ENCODE peak calls at places on chromosome 9, in four cellular contexts. One of them, this sample, is unnamed.

GRCh38 chr9:107484117-107484723 is 5.3 kb downstream of the KLF4 start:
- DNase-seq in A549: peak
- DNase-seq in HepG2: peak
- DNase-seq in H1: no peak
- DNase-seq in this sample: peak

GRCh38 chr9:15975101-15975778 is 422.4 kb downstream of the CCDC171 start:
- DNase-seq in A549: no peak
- DNase-seq in HepG2: no peak
- DNase-seq in H1: no peak
- DNase-seq in this sample: no peak

GRCh38 chr9:107422189-107422802 is 67.3 kb downstream of the KLF4 start:
- DNase-seq in A549: peak
- DNase-seq in HepG2: peak
- DNase-seq in H1: peak
- DNase-seq in this sample: peak

GRCh38 chr9:137685886-137686420 is 67.1 kb downstream of the EHMT1 start:
- DNase-seq in A549: no peak
- DNase-seq in HepG2: no peak
- DNase-seq in H1: no peak
- DNase-seq in this sample: no peak

GRCh38 chr9:108125541-108125940 is 636.0 kb upstream of the KLF4 start:
- DNase-seq in A549: no peak
- DNase-seq in HepG2: no peak
- DNase-seq in H1: peak
- DNase-seq in this sample: peak

GRCh38 chr9:88605500-88606172 is 70.7 kb downstream of the NXNL2 start:
- DNase-seq in A549: no peak
- DNase-seq in HepG2: no peak
- DNase-seq in H1: no peak
- DNase-seq in this sample: no peak

GRCh38 chr9:127181595-127182190 is 59.3 kb upstream of the ANGPTL2 start:
- DNase-seq in A549: no peak
- DNase-seq in HepG2: no peak
- DNase-seq in H1: no peak
- DNase-seq in this sample: no peak

GRCh38 chr9:125803526-125803925 is 56.4 kb downstream of the PBX3 start:
- DNase-seq in A549: no peak
- DNase-seq in HepG2: no peak
- DNase-seq in H1: no peak
- DNase-seq in this sample: no peak

GRCh38 chr9:69571032-69571431 is 101.1 kb downstream of the APBA1 start:
- DNase-seq in A549: no peak
- DNase-seq in HepG2: no peak
- DNase-seq in H1: no peak
- DNase-seq in this sample: no peak

GRCh38 chr9:112239284-112239683 is 64.2 kb upstream of the SUSD1 start:
- DNase-seq in A549: no peak
- DNase-seq in HepG2: no peak
- DNase-seq in H1: no peak
- DNase-seq in this sample: no peak
- TF ChIP-seq PHF8 in A549: no peak
- TF ChIP-seq PHF8 in HepG2: no peak
- TF ChIP-seq PHF8 in H1: no peak
- TF ChIP-seq PHF8 in this sample: no peak

GRCh38 chr9:86557918-86558317 is 203.7 kb upstream of the TUT7 start:
- DNase-seq in A549: no peak
- DNase-seq in HepG2: no peak
- DNase-seq in H1: no peak
- DNase-seq in this sample: no peak

GRCh38 chr9:86562691-86563090 is 208.5 kb upstream of the TUT7 start:
- DNase-seq in A549: no peak
- DNase-seq in HepG2: no peak
- DNase-seq in H1: no peak
- DNase-seq in this sample: no peak

DNA sequence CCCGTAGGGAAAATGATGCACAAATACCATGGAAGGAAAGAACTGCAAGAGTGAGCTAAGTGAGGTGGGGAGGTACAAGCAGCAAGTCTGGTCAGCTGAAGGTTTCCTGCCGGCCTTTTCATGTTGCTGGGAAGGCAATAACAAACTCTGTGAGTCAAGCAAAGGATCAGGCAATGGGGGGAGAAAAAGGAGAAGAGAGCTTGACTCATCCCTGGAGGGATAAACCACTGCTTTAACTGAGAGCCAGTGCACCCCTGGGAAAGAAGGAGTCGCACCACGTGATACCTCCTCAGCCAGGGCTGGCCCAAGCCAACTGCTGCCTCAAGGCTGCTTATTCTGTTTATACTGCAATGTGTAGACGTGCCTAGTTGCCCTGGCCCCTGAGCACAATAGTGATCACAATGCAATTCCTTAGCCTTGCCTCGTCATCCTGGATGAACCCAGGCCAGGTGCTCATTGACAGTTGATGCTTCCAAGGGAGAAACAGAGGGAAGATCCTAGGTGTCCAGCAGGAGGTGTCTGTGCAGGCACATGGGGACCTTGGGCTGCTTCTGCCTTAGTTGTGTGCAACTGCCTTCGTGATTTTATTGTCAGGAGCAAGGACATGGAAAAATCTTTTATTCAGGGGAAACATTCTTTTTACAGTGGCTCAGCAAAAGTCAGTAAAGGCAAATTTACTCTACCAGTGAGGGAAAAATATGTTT is 203.0 kb upstream of the TUT7 start:
- DNase-seq in A549: no peak
- DNase-seq in HepG2: no peak
- DNase-seq in H1: no peak
- DNase-seq in this sample: no peak
- TF ChIP-seq PHF8 in A549: no peak
- TF ChIP-seq PHF8 in HepG2: no peak
- TF ChIP-seq PHF8 in H1: no peak
- TF ChIP-seq PHF8 in this sample: no peak

GRCh38 chr9:16985559-16986348 is 115.3 kb upstream of the BNC2 start:
- DNase-seq in A549: no peak
- DNase-seq in HepG2: no peak
- DNase-seq in H1: no peak
- DNase-seq in this sample: no peak
- TF ChIP-seq PHF8 in A549: no peak
- TF ChIP-seq PHF8 in HepG2: no peak
- TF ChIP-seq PHF8 in H1: no peak
- TF ChIP-seq PHF8 in this sample: no peak

GRCh38 chr9:20621553-20622329 is 558 bp downstream of the MLLT3 start:
- DNase-seq in A549: peak
- DNase-seq in HepG2: peak
- DNase-seq in H1: peak
- DNase-seq in this sample: no peak
- TF ChIP-seq PHF8 in A549: no peak
- TF ChIP-seq PHF8 in HepG2: no peak
- TF ChIP-seq PHF8 in H1: no peak
- TF ChIP-seq PHF8 in this sample: no peak

GRCh38 chr9:33858346-33858869 is 41.4 kb downstream of the UBE2R2 start:
- DNase-seq in A549: no peak
- DNase-seq in HepG2: no peak
- DNase-seq in H1: peak
- DNase-seq in this sample: no peak
- TF ChIP-seq PHF8 in A549: no peak
- TF ChIP-seq PHF8 in HepG2: no peak
- TF ChIP-seq PHF8 in H1: no peak
- TF ChIP-seq PHF8 in this sample: no peak

This sample was measured in K562.